ENCODE peak calls at places on chromosome 17, in four cellular contexts. T is WTC11, Y is HepG2, E is K562. C is an unnamed sample.

GRCh38 chr17:50312311-50312710 is 33.6 kb upstream of the XYLT2 start:
- DNase-seq in Y (no peak), E (no peak), T (no peak), C (no peak)

GRCh38 chr17:37261286-37261685 is 114.5 kb upstream of the C17orf78 start:
- DNase-seq in Y (no peak), E (no peak), T (no peak), C (no peak)

GRCh38 chr17:70168044-70168978 is 1.0 kb upstream of the KCNJ2 start:
- DNase-seq in Y (no peak), T (peak), E (peak), C (peak)

GRCh38 chr17:17790673-17791464 is 45.9 kb downstream of the SREBF1 start:
- DNase-seq in T (no peak), Y (no peak), E (no peak), C (no peak)

GRCh38 chr17:37614391-37614790 is 5.2 kb upstream of the SYNRG start:
- DNase-seq in Y (no peak), E (no peak), T (no peak), C (no peak)

GRCh38 chr17:27475981-27476895 is 20.0 kb downstream of the KSR1 start:
- DNase-seq in Y (no peak), T (no peak), E (no peak), C (no peak)

GRCh38 chr17:75152971-75153853 is 1.1 kb downstream of the JPT1 start:
- DNase-seq in T (peak), Y (peak), E (peak), C (peak)

GRCh38 chr17:2174471-2175293 is 119.8 kb downstream of the HIC1 start:
- DNase-seq in Y (peak), T (no peak), E (no peak), C (no peak)

GRCh38 chr17:57032343-57032742 is 52.7 kb upstream of the AKAP1 start:
- DNase-seq in E (no peak), Y (no peak), T (no peak), C (no peak)

DNA sequence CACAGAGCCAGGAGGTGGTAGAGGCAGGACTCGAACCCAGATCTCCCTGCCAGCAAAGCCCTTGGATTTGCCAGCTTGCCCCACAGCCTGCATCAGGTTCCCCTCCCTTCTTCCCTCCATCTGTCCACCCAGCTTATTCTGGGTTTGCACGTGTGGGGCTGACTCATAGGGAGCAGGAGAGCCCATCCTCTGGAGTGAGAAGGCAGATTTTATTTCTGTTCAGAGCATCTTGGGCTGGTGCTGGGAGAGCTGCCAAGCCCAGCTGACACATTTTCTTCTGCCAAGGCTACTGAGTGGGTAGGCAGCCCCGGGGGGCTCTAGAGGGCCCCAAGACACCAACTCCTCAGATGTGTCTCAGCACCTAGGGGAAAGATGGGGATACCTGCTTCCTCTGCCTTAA is 106.3 kb upstream of the CRHR1 start:
- DNase-seq in T (no peak), E (no peak), Y (no peak), C (no peak)
- TF ChIP-seq ELF4 in T (no peak), E (no peak), Y (no peak), C (no peak)

GRCh38 chr17:40068584-40068916 is 5.8 kb downstream of the THRA start:
- DNase-seq in E (no peak), Y (no peak), T (no peak), C (no peak)

GRCh38 chr17:40070644-40070894 is 7.8 kb downstream of the THRA start:
- DNase-seq in Y (no peak), T (no peak), E (no peak), C (no peak)

GRCh38 chr17:40068917-40069750 is 6.4 kb downstream of the THRA start:
- DNase-seq in E (peak), Y (no peak), T (no peak), C (peak)

GRCh38 chr17:40070895-40071719 is 8.3 kb downstream of the THRA start:
- DNase-seq in E (no peak), T (no peak), Y (no peak), C (no peak)

DNA sequence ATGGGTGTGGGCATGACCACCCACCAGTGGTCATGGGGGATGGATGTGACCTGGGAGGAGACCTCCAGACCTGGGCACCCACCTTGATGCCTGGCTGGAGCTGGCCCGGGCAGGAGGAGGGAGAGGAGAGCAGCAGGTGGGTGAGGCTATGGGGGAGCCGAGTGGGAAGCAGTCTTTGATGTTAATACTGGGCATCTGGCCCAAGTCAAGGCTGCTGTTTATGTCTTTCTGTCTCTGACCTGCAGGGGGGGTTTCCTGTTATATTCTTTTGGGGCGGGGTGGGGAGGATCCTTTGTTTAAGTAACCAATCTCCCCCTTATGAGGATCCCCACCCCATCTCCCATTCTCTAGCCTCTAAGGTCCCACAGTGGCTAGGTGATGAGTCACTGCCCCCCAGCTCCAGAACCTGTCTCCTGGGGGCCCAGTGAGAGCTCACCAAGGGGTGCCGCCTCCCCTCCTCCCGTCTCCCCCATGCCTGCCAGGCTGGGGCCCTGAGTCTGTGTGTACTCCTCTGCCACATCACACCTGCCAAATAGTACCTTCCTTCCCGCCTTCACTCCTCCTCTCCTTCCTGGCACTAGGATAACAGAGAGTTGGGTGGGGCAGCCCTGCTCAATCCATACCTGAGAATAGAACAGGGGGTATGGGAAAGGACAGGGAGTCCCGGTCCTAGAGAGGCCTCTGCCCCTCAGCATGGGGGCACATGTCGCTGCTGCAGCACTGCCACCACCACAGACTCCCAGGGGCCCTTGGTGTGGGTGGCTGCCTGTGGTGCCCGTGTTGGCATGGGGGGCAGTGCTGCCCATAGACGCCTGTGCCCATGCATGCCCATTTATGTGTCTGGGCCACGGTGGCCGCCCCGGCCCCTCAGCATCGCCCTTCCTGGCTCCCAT is 7.2 kb downstream of the THRA start:
- DNase-seq in T (no peak), E (peak), Y (no peak), C (no peak)
- TF ChIP-seq ELF4 in T (no peak), E (no peak), Y (no peak), C (no peak)

GRCh38 chr17:80800775-80801391 is 190.8 kb upstream of the CHMP6 start:
- DNase-seq in Y (no peak), T (no peak), E (no peak), C (no peak)
- TF ChIP-seq ELF4 in Y (no peak), T (no peak), E (no peak), C (no peak)

GRCh38 chr17:78355701-78356100 is 4.2 kb downstream of the SOCS3 start:
- DNase-seq in T (no peak), E (no peak), Y (no peak), C (no peak)

GRCh38 chr17:78356163-78356713 is 3.6 kb downstream of the SOCS3 start:
- DNase-seq in Y (no peak), T (peak), E (peak), C (no peak)

GRCh38 chr17:78357687-78358537 is 2.0 kb downstream of the SOCS3 start:
- DNase-seq in Y (no peak), T (peak), E (no peak), C (no peak)

GRCh38 chr17:78358538-78359215 is 1.2 kb downstream of the SOCS3 start:
- DNase-seq in T (peak), E (no peak), Y (no peak), C (no peak)

GRCh38 chr17:78357177-78357586 is 2.7 kb downstream of the SOCS3 start:
- DNase-seq in E (no peak), Y (no peak), T (no peak), C (no peak)
- TF ChIP-seq ELF4 in E (no peak), Y (no peak), T (no peak), C (no peak)

GRCh38 chr17:34414338-34414737 is 51.3 kb upstream of the CCL1 start:
- DNase-seq in Y (no peak), T (no peak), E (no peak), C (no peak)
- TF ChIP-seq ELF4 in Y (no peak), T (no peak), E (no peak), C (no peak)

DNA sequence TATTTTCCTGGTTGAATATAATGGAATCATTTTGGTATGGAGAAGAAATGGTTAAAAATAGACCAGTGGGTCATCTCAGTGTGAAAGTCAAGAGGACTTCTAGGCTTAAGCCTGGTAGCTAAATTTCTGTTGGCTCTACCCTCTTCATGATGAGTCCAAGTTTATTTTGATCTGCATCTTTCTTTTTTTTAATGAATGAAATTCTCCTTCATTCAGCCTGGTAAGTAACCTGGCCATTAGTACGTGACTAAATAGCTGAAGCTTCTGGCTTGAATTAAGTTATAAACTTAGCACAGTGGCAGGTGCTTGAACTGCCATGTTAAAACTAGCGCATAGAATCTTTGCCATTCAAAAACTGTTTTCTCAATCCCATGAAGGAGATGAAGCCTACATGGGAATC is 28.0 kb downstream of the NF1 start:
- DNase-seq in Y (no peak), E (no peak), T (no peak), C (no peak)
- TF ChIP-seq ELF4 in Y (no peak), E (no peak), T (no peak), C (no peak)

DNA sequence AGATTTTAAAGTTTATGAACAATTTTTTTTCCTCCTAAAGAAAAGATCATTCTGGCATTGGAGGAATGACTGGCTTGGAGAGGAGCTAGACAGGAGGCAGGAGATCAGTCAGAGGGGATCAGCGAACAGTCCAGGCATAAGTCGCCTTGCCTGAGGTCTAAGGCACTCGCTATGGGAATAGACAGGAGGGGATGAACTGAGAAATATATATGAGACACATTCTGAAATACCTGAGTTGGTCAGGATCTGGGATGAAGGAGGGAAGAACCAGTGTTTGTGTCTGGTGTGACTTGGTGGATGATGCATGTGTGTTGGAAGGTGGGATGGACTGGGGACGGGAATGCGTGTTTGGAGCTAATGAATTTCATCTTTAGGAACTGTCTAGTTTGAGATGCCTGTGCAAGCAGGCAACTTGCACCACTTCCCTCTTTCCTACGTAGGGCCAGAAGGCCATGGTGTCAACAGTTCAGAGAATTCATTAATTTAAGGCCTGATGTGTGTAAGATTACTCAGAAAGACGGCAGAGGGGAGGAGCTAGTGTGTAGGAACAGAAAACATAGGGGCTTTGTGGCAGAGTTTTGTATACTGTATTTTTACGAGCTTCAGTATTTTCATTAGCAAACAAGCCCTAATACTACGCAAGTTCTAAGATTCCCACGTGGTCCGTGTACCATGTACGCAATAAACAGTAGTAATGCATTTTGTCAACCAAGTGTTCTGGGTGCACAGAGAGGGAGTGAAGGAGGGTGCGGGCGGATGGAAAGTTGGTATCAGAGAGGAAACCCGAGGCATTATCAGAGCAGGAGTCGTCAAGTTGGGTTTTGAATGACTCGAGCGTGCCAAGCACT is 825 bp downstream of the HEATR6 start:
- DNase-seq in E (peak), T (no peak), Y (no peak), C (no peak)
- TF ChIP-seq ELF4 in E (no peak), T (no peak), Y (no peak), C (no peak)

C was measured in HEK293T.